ENCODE peak calls at places on chromosomes 16 and 17, in five cellular contexts. U is AG04449; R is NCI-H774; M is NCI-H2171; P is stimulated activated CD4-positive, alpha-beta T cell treated with anti-CD3 and anti-CD28 coated beads, Interleukin-2, amount 100 ng/mL, for 24 hours. N is an unnamed sample.

GRCh38 chr16:49924078-49924477 is 68.2 kb upstream of the ZNF423 start:
- DNase-seq in P (no peak), U (no peak), M (no peak), R (no peak), N (no peak)

GRCh38 chr16:67277294-67277998 is 1.9 kb upstream of the PLEKHG4 start:
- DNase-seq in U (peak; percentile 96), P (no peak), M (no peak), R (no peak), N (peak; percentile 95)

GRCh38 chr17:58215685-58216084 is 3.4 kb downstream of the MKS1 start:
- DNase-seq in P (no peak), M (no peak), R (no peak), U (no peak), N (no peak)

GRCh38 chr17:81566461-81567126 is 14.4 kb upstream of the FAAP100 start:
- DNase-seq in U (peak; percentile 96), R (peak; percentile 85), P (no peak), M (peak; percentile 78), N (peak; percentile 87)

GRCh38 chr16:66364117-66364958 is 2.2 kb upstream of the CDH5 start:
- DNase-seq in M (peak; percentile 97), U (no peak), R (no peak), P (no peak), N (no peak)

GRCh38 chr16:22784690-22785214 is 29.2 kb upstream of the HS3ST2 start:
- DNase-seq in P (no peak), U (no peak), R (no peak), M (no peak), N (no peak)

GRCh38 chr17:56985371-56986162 is 7.6 kb downstream of the SCPEP1 start:
- DNase-seq in U (no peak), R (no peak), P (no peak), M (no peak), N (no peak)

GRCh38 chr16:31183432-31184428 is 3.8 kb downstream of the FUS start:
- DNase-seq in P (no peak), U (no peak), M (no peak), R (no peak), N (no peak)

GRCh38 chr17:82297280-82297803 is 20.1 kb downstream of the CD7 start:
- DNase-seq in R (peak; percentile 39), M (no peak), U (no peak), P (peak; percentile 84), N (peak; percentile 77)

N was measured in Caki2.